ENCODE peak calls at places on chromosomes 1 and 21, in four cellular contexts. J, S, Q and X are unnamed samples.

GRCh38 chr1:154497026-154497806 is 4.8 kb upstream of the TDRD10 start:
- DNase-seq in Q (no peak), S (no peak), J (no peak), X (no peak)

GRCh38 chr1:938088-938683 is 14.5 kb downstream of the SAMD11 start:
- DNase-seq in Q (peak; percentile 64), S (no peak), J (no peak), X (peak; percentile 62)

GRCh38 chr1:211606914-211607751 is 28.2 kb upstream of the SLC30A1 start:
- DNase-seq in Q (no peak), J (no peak), S (no peak), X (no peak)

GRCh38 chr21:32979598-32980268 is 46.0 kb upstream of the OLIG2 start:
- DNase-seq in J (no peak), S (no peak), Q (no peak), X (no peak)

GRCh38 chr1:184272178-184272866 is 114.5 kb upstream of the C1orf21 start:
- DNase-seq in J (no peak), Q (peak; percentile 39), S (no peak), X (no peak)

GRCh38 chr1:24557711-24558121 is 1.8 kb downstream of the NCMAP start:
- DNase-seq in Q (no peak), S (no peak), J (no peak), X (no peak)

GRCh38 chr1:236395780-236396664 is 1.9 kb downstream of the EDARADD start:
- DNase-seq in J (no peak), Q (peak; percentile 23), S (no peak), X (no peak)

GRCh38 chr21:19523731-19524130 is 1120.1 kb upstream of the TMPRSS15 start:
- DNase-seq in Q (peak; percentile 34), S (no peak), J (no peak), X (no peak)

GRCh38 chr1:240987928-240988327 is 369.1 kb downstream of the RGS7 start:
- DNase-seq in J (no peak), Q (no peak), S (no peak), X (no peak)